ENCODE peak calls at places on chromosomes 3 and 15, in seven cellular contexts. E, Y, I, Q, D, W and Z are unnamed samples.

GRCh38 chr15:98842973-98843285 is 164.7 kb downstream of the PGPEP1L start:
- DNase-seq in E (no peak), Y (no peak), I (peak; percentile 63), Q (no peak), D (no peak), W (no peak), Z (no peak)

GRCh38 chr15:96117275-96117674 is 213.2 kb upstream of the NR2F2 start:
- DNase-seq in E (no peak), Y (no peak), I (no peak), Q (no peak), D (no peak), W (no peak), Z (no peak)

GRCh38 chr3:179653777-179654117 is 907 bp downstream of the USP13 start:
- DNase-seq in E (no peak), Y (no peak), I (peak; percentile 31), Q (no peak), D (no peak), W (no peak), Z (no peak)

GRCh38 chr3:181382656-181383055 is 329.1 kb upstream of the SOX2 start:
- DNase-seq in E (no peak), Y (no peak), I (no peak), Q (no peak), D (no peak), W (no peak), Z (no peak)

GRCh38 chr15:52171807-52172206 is 19.4 kb downstream of the GNB5 start:
- DNase-seq in E (no peak), Y (no peak), I (no peak), Q (no peak), D (no peak), W (no peak), Z (no peak)

GRCh38 chr15:52463638-52464037 is 65.0 kb downstream of the MYO5A start:
- DNase-seq in E (no peak), Y (peak; percentile 39), I (peak; percentile 31), Q (no peak), D (no peak), W (no peak), Z (no peak)

GRCh38 chr15:32881528-32881927 is 163.7 kb downstream of the GREM1 start:
- DNase-seq in E (no peak), Y (no peak), I (no peak), Q (no peak), D (no peak), W (no peak), Z (no peak)

GRCh38 chr3:28476194-28476593 is 127.6 kb upstream of the AZI2 start:
- DNase-seq in E (no peak), Y (peak; percentile 70), I (peak; percentile 54), Q (peak; percentile 38), D (peak; percentile 64), W (no peak), Z (peak; percentile 5)

GRCh38 chr3:172607305-172608121 is 84.3 kb upstream of the TNFSF10 start:
- DNase-seq in E (peak; percentile 73), Y (peak; percentile 96), I (no peak), Q (no peak), D (peak; percentile 91), W (no peak), Z (peak; percentile 52)

GRCh38 chr15:42324308-42324707 is 35.0 kb upstream of the CAPN3 start:
- DNase-seq in E (no peak), Y (peak; percentile 35), I (no peak), Q (no peak), D (no peak), W (no peak), Z (no peak)

GRCh38 chr15:47990821-47991220 is 130.0 kb upstream of the SLC24A5 start:
- DNase-seq in E (no peak), Y (no peak), I (no peak), Q (no peak), D (no peak), W (no peak), Z (no peak)

GRCh38 chr3:51819709-51820406 is 40.8 kb upstream of the IQCF6 start:
- DNase-seq in E (no peak), Y (no peak), I (peak; percentile 26), Q (no peak), D (no peak), W (no peak), Z (no peak)

GRCh38 chr3:145678401-145678800 is 482.6 kb downstream of the PLOD2 start:
- DNase-seq in E (no peak), Y (peak; percentile 1), I (no peak), Q (no peak), D (peak; percentile 27), W (no peak), Z (no peak)

GRCh38 chr3:148727242-148727641 is 29.5 kb downstream of the AGTR1 start:
- DNase-seq in E (no peak), Y (peak; percentile 39), I (peak; percentile 62), Q (no peak), D (peak; percentile 15), W (no peak), Z (no peak)

GRCh38 chr3:196235452-196236122 is 19.3 kb downstream of the SLC51A start:
- DNase-seq in E (no peak), Y (no peak), I (no peak), Q (no peak), D (no peak), W (no peak), Z (no peak)

GRCh38 chr3:130933801-130934345 is 40.0 kb downstream of the ATP2C1 start:
- DNase-seq in E (no peak), Y (no peak), I (no peak), Q (no peak), D (peak; percentile 52), W (no peak), Z (no peak)

GRCh38 chr3:195250473-195251251 is 20.3 kb downstream of the XXYLT1 start:
- DNase-seq in E (no peak), Y (peak; percentile 70), I (no peak), Q (no peak), D (peak; percentile 38), W (no peak), Z (no peak)

GRCh38 chr3:35679409-35680080 is 40.2 kb downstream of the ARPP21 start:
- DNase-seq in E (no peak), Y (no peak), I (no peak), Q (no peak), D (no peak), W (no peak), Z (no peak)

GRCh38 chr15:57772223-57772957 is 65.9 kb downstream of the POLR2M start:
- DNase-seq in E (no peak), Y (peak; percentile 80), I (no peak), Q (no peak), D (peak; percentile 12), W (no peak), Z (no peak)

GRCh38 chr3:115062009-115062408 is 85.1 kb downstream of the ZBTB20 start:
- DNase-seq in E (no peak), Y (no peak), I (no peak), Q (no peak), D (no peak), W (no peak), Z (no peak)

GRCh38 chr3:121724130-121724529 is 25.4 kb downstream of the GOLGB1 start:
- DNase-seq in E (no peak), Y (no peak), I (no peak), Q (no peak), D (no peak), W (no peak), Z (no peak)

GRCh38 chr3:66923991-66924390 is 74.1 kb upstream of the KBTBD8 start:
- DNase-seq in E (no peak), Y (no peak), I (no peak), Q (no peak), D (no peak), W (no peak), Z (no peak)

GRCh38 chr15:44194397-44195150 is 497 bp downstream of the FRMD5 start:
- DNase-seq in E (no peak), Y (peak; percentile 73), I (peak; percentile 48), Q (no peak), D (peak; percentile 85), W (peak; percentile 54), Z (no peak)

GRCh38 chr3:131231710-131232348 is 149.7 kb upstream of the NUDT16 start:
- DNase-seq in E (no peak), Y (peak; percentile 32), I (peak; percentile 4), Q (no peak), D (peak; percentile 54), W (no peak), Z (no peak)

GRCh38 chr3:115790759-115791158 is 167.4 kb downstream of the GAP43 start:
- DNase-seq in E (no peak), Y (peak; percentile 99), I (peak; percentile 96), Q (peak; percentile 80), D (peak; percentile 98), W (peak; percentile 90), Z (peak; percentile 90)

GRCh38 chr3:128745742-128746141 is 19.8 kb downstream of the RAB7A start:
- DNase-seq in E (no peak), Y (no peak), I (peak; percentile 26), Q (no peak), D (no peak), W (no peak), Z (no peak)
- TF ChIP-seq CTCF in E (no peak), Y (no peak), I (no peak), Q (no peak), D (no peak), W (no peak), Z (no peak)

DNA sequence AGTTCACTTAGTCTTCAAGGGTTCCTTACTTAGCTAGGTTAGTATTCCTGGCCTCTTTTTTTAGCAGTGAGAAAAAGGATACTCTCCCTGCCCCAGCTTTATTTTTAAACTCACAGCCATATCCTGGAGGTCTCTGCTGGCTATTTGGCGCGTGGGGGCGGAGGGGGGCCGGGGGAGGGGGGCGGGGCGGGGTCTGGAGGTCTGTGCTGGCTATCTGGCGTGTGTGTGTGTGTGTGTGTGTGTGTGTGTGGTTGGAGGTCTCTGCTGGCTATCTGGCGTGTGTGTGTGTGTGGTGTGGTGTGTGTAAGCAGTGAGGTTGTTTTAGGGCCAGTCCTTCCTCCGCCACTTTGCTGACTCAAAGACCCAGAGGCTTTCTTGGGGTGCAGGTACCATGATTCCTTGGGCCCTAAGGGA is 579 bp upstream of the PLAAT1 start:
- DNase-seq in E (no peak), Y (no peak), I (peak; percentile 3), Q (no peak), D (no peak), W (no peak), Z (no peak)
- H3K4me3 ChIP-seq in E (peak overlapping the region; percentile 24), Y (peak overlapping the region; percentile 36), I (peak overlapping the region; percentile 59), Q (peak overlapping the region; percentile 17), D (peak overlapping the region; percentile 54), W (peak overlapping the region; percentile 49), Z (peak overlapping the region; percentile 49)

GRCh38 chr3:158912188-158912587 is 110.3 kb downstream of the MFSD1 start:
- DNase-seq in E (no peak), Y (peak; percentile 17), I (peak; percentile 4), Q (no peak), D (no peak), W (no peak), Z (no peak)
- TF ChIP-seq CTCF in E (no peak), Y (peak; percentile 13), I (no peak), Q (no peak), D (no peak), W (peak; percentile 34), Z (no peak)

DNA sequence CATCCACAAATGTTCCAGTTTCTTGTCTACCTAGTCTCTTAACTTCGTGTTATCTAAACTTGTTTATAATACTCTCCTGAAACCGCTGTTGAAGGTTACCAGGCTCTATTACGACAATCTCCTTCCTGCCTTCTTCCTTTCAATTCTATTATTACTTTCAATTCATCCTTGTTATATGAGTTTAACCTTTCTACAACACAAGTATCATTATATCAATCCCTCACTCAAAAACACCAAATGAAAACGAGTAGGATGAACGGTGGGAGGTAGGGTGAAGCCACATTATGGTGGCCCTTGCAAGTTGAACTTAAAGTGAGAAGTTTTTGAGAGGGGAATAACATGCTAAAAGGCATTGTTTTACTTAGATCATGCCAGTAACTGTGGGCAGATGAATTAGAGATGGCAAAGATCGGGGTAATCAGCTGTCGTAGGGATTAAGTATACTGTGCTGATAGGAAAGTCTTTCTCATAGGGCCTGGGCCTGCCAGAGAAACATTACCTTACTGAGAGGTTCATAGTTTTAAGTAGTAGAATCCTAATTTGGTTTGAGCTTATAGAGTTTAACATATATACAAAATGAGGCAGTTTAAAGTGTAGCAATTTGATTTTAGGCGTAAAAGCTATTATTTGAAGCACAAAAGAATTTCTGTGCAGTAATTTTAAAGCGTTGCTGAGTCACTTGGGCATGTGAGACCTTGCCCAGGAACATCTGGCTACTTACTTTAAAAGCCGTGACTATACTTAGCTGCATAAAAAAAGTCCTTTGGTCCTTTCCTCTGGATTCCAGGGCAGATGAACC is 3.4 kb upstream of the CEP97 start:
- DNase-seq in E (no peak), Y (peak; percentile 26), I (no peak), Q (peak; percentile 29), D (peak; percentile 41), W (no peak), Z (peak; percentile 9)
- H3K4me3 ChIP-seq in E (no peak overlapping the region), Y (no peak overlapping the region), I (no peak overlapping the region), Q (no peak overlapping the region), D (no peak overlapping the region), W (no peak overlapping the region), Z (no peak overlapping the region)